ENCODE peak calls at places on chromosomes 16 and 17, in five cellular contexts. One of them, this sample, is unnamed.
A peak's percentile ranks its signal among the peaks of the same experiment; 100 is the strongest.

GRCh38 chr17:53950207-53950857 is 127.6 kb downstream of the KIF2B start:
- DNase-seq in fibroblast of the aortic adventitia: no peak
- DNase-seq in memory B cell: no peak
- DNase-seq in activated T-cell treated with anti-CD3 and anti-CD28 coated beads for 1 hour: no peak
- DNase-seq in GDM1: no peak
- DNase-seq in this sample: no peak

GRCh38 chr16:58651965-58652348 is 22.3 kb upstream of the CNOT1 start:
- DNase-seq in GDM1: no peak
- DNase-seq in memory B cell: no peak
- DNase-seq in fibroblast of the aortic adventitia: peak; percentile 37
- DNase-seq in activated T-cell treated with anti-CD3 and anti-CD28 coated beads for 1 hour: no peak
- DNase-seq in this sample: no peak

GRCh38 chr17:57655564-57655963 is 89.5 kb downstream of the CCDC182 start:
- DNase-seq in memory B cell: no peak
- DNase-seq in fibroblast of the aortic adventitia: no peak
- DNase-seq in activated T-cell treated with anti-CD3 and anti-CD28 coated beads for 1 hour: no peak
- DNase-seq in GDM1: no peak
- DNase-seq in this sample: no peak

GRCh38 chr17:76077582-76078110 is 1.3 kb upstream of the ZACN start:
- DNase-seq in activated T-cell treated with anti-CD3 and anti-CD28 coated beads for 1 hour: no peak
- DNase-seq in memory B cell: no peak
- DNase-seq in GDM1: no peak
- DNase-seq in fibroblast of the aortic adventitia: no peak
- DNase-seq in this sample: no peak

GRCh38 chr16:14186007-14186953 is 115.2 kb downstream of the MRTFB start:
- DNase-seq in memory B cell: no peak
- DNase-seq in fibroblast of the aortic adventitia: peak; percentile 80
- DNase-seq in GDM1: peak; percentile 31
- DNase-seq in activated T-cell treated with anti-CD3 and anti-CD28 coated beads for 1 hour: no peak
- DNase-seq in this sample: no peak

GRCh38 chr17:82370471-82371332 is 863 bp upstream of the UTS2R start:
- DNase-seq in GDM1: no peak
- DNase-seq in fibroblast of the aortic adventitia: peak; percentile 7
- DNase-seq in activated T-cell treated with anti-CD3 and anti-CD28 coated beads for 1 hour: no peak
- DNase-seq in memory B cell: no peak
- DNase-seq in this sample: no peak

GRCh38 chr17:38970804-38971203 is 3.6 kb upstream of the FBXO47 start:
- DNase-seq in memory B cell: no peak
- DNase-seq in fibroblast of the aortic adventitia: no peak
- DNase-seq in activated T-cell treated with anti-CD3 and anti-CD28 coated beads for 1 hour: no peak
- DNase-seq in GDM1: no peak
- DNase-seq in this sample: no peak

GRCh38 chr17:75268931-75269330 is 2.1 kb downstream of the MIF4GD start:
- DNase-seq in activated T-cell treated with anti-CD3 and anti-CD28 coated beads for 1 hour: no peak
- DNase-seq in GDM1: no peak
- DNase-seq in memory B cell: no peak
- DNase-seq in fibroblast of the aortic adventitia: no peak
- DNase-seq in this sample: no peak

GRCh38 chr16:11157143-11157542 is 98.9 kb downstream of the SOCS1 start:
- DNase-seq in activated T-cell treated with anti-CD3 and anti-CD28 coated beads for 1 hour: no peak
- DNase-seq in memory B cell: no peak
- DNase-seq in GDM1: no peak
- DNase-seq in fibroblast of the aortic adventitia: no peak
- DNase-seq in this sample: no peak

GRCh38 chr17:332023-332422 is 20.6 kb downstream of the RPH3AL start:
- DNase-seq in activated T-cell treated with anti-CD3 and anti-CD28 coated beads for 1 hour: no peak
- DNase-seq in GDM1: no peak
- DNase-seq in fibroblast of the aortic adventitia: no peak
- DNase-seq in memory B cell: no peak
- DNase-seq in this sample: no peak

This sample was measured in AML-193.